ENCODE peak calls at places on chromosomes 12 and 14, in nine cellular contexts. I is T-cell; E is AG10803; Z is upper lobe of right lung; H is activated CD4-positive, alpha-beta T cell treated with anti-CD3 and anti-CD28 coated beads, Interleukin-2, amount 50 U/mL, for 1 hour; D is psoas muscle; F is neural crest cell; V is type B pancreatic cell; L is activated CD8-positive, alpha-beta T cell treated with anti-CD3 and anti-CD28 coated beads for 36 hours. N is an unnamed sample.

GRCh38 chr14:44662250-44662891 is 155.3 kb upstream of the FSCB start:
- DNase-seq in D (no peak), F (no peak), I (no peak), Z (no peak), H (no peak), L (no peak), V (no peak), E (no peak), N (no peak)

GRCh38 chr12:112938751-112939150 is 477 bp downstream of the OAS3 start:
- DNase-seq in L (no peak), I (no peak), E (no peak), V (no peak), H (no peak), F (no peak), D (no peak), Z (no peak), N (no peak)

GRCh38 chr14:22438742-22439141 is 150.3 kb downstream of the DAD1 start:
- DNase-seq in D (no peak), I (no peak), F (no peak), V (no peak), H (no peak), E (no peak), L (no peak), Z (no peak), N (peak)

GRCh38 chr14:74240794-74241610 is 1.8 kb downstream of the VSX2 start:
- DNase-seq in H (no peak), F (no peak), L (no peak), D (no peak), E (no peak), I (no peak), Z (no peak), V (no peak), N (no peak)

GRCh38 chr12:2198088-2198501 is 145.3 kb downstream of the CACNA1C start:
- DNase-seq in E (peak), V (no peak), I (no peak), H (no peak), F (no peak), D (no peak), Z (no peak), L (no peak), N (no peak)

GRCh38 chr14:77986808-77987207 is 183.4 kb upstream of the NRXN3 start:
- DNase-seq in F (no peak), I (no peak), L (no peak), D (no peak), H (no peak), Z (no peak), V (no peak), E (no peak), N (no peak)

GRCh38 chr12:88801227-88802225 is 221.3 kb upstream of the KITLG start:
- DNase-seq in H (no peak), L (no peak), D (no peak), F (no peak), V (no peak), Z (no peak), I (no peak), E (no peak), N (no peak)

GRCh38 chr12:68957273-68957672 is 24.3 kb upstream of the CPM start:
- DNase-seq in V (no peak), L (no peak), E (peak), F (no peak), D (no peak), H (no peak), Z (no peak), I (no peak), N (no peak)

GRCh38 chr12:67509987-67510386 is 138.6 kb upstream of the DYRK2 start:
- DNase-seq in Z (no peak), I (no peak), F (no peak), L (no peak), D (no peak), V (no peak), E (no peak), H (no peak), N (no peak)

GRCh38 chr12:3117144-3117581 is 40.0 kb downstream of the TSPAN9 start:
- DNase-seq in E (peak), V (no peak), H (no peak), Z (no peak), D (peak), F (no peak), I (no peak), L (no peak), N (no peak)

GRCh38 chr14:94009767-94010166 is 12.7 kb downstream of the CCDC197 start:
- DNase-seq in V (no peak), D (peak), F (no peak), Z (no peak), E (peak), H (no peak), I (no peak), L (peak), N (peak)

GRCh38 chr12:104903648-104904423 is 54.3 kb downstream of the SLC41A2 start:
- DNase-seq in H (no peak), V (no peak), F (no peak), E (peak), D (no peak), I (no peak), Z (no peak), L (no peak), N (no peak)

GRCh38 chr14:58812050-58812690 is 174.4 kb downstream of the DACT1 start:
- DNase-seq in F (no peak), Z (no peak), E (no peak), I (no peak), V (no peak), D (no peak), L (no peak), H (no peak), N (no peak)

GRCh38 chr12:132246997-132247717 is 82.2 kb downstream of the GALNT9 start:
- DNase-seq in I (no peak), D (no peak), H (no peak), Z (no peak), L (no peak), E (no peak), V (no peak), F (no peak), N (no peak)

GRCh38 chr14:103538291-103539055 is 9.5 kb downstream of the TRMT61A start:
- DNase-seq in E (no peak), F (no peak), V (no peak), Z (no peak), D (peak), I (no peak), H (no peak), L (no peak), N (no peak)

GRCh38 chr14:72663956-72664650 is 229.8 kb downstream of the DPF3 start:
- DNase-seq in Z (no peak), D (no peak), E (peak), F (no peak), I (no peak), H (no peak), V (no peak), L (no peak), N (no peak)

GRCh38 chr12:6326316-6326959 is 15.4 kb downstream of the TNFRSF1A start:
- DNase-seq in Z (no peak), V (no peak), H (no peak), D (peak), E (peak), F (no peak), I (no peak), L (peak), N (peak)

GRCh38 chr14:43706901-43707300 is 800.2 kb downstream of the FSCB start:
- DNase-seq in E (no peak), Z (no peak), V (no peak), I (no peak), D (no peak), H (no peak), F (no peak), L (no peak), N (no peak)

GRCh38 chr12:94172973-94173372 is 24.6 kb downstream of the PLXNC1 start:
- DNase-seq in D (no peak), Z (no peak), L (no peak), F (no peak), H (no peak), I (no peak), V (no peak), E (peak), N (peak)

GRCh38 chr14:102957222-102957621 is 34.8 kb downstream of the AMN start:
- DNase-seq in F (no peak), I (no peak), D (no peak), V (no peak), H (no peak), Z (no peak), E (no peak), L (no peak), N (no peak)

GRCh38 chr12:3168775-3169221 is 91.6 kb downstream of the TSPAN9 start:
- DNase-seq in H (no peak), F (no peak), Z (no peak), I (no peak), L (peak), D (peak), V (no peak), E (peak), N (no peak)

GRCh38 chr12:19248929-19249602 is 119.5 kb downstream of the PLEKHA5 start:
- DNase-seq in Z (no peak), E (peak), I (no peak), V (no peak), H (no peak), D (no peak), F (no peak), L (no peak), N (no peak)

GRCh38 chr14:34053666-34054065 is 102.8 kb upstream of the EGLN3 start:
- DNase-seq in Z (no peak), I (no peak), D (peak), H (no peak), V (peak), F (no peak), E (peak), L (no peak), N (no peak)

GRCh38 chr12:91037301-91037700 is 20.5 kb downstream of the KERA start:
- DNase-seq in V (no peak), E (peak), D (no peak), L (no peak), Z (no peak), I (no peak), H (no peak), F (no peak), N (no peak)

GRCh38 chr12:55931780-55932545 is 1.0 kb downstream of the DGKA start:
- DNase-seq in H (no peak), F (peak), Z (peak), I (no peak), V (no peak), L (peak), D (peak), E (peak), N (peak)

GRCh38 chr14:45526715-45527549 is 273.9 kb upstream of the MIS18BP1 start:
- DNase-seq in E (no peak), H (no peak), I (no peak), L (peak), D (peak), Z (peak), V (no peak), F (peak), N (peak)

GRCh38 chr12:106871477-106871876 is 84.2 kb upstream of the TMEM263 start:
- DNase-seq in H (no peak), E (peak), D (no peak), L (no peak), Z (no peak), I (no peak), V (no peak), F (no peak), N (no peak)

GRCh38 chr12:57549909-57550627 is at the start of gene KIF5A:
- DNase-seq in E (no peak), H (peak), V (no peak), Z (peak), L (peak), D (peak), I (peak), F (peak), N (no peak)

GRCh38 chr12:50220357-50221061 is 53.3 kb upstream of the CERS5 start:
- DNase-seq in H (no peak), V (no peak), I (no peak), Z (no peak), E (peak), L (peak), F (no peak), D (no peak), N (peak)

GRCh38 chr12:43847427-43847826 is 11.5 kb downstream of the TMEM117 start:
- DNase-seq in I (no peak), D (no peak), E (peak), H (no peak), L (no peak), V (no peak), F (no peak), Z (no peak), N (no peak)

GRCh38 chr12:43957732-43958131 is 121.9 kb downstream of the TMEM117 start:
- DNase-seq in E (peak), L (peak), I (no peak), Z (no peak), F (peak), H (no peak), D (no peak), V (no peak), N (peak)

GRCh38 chr12:116498471-116498870 is 60.7 kb upstream of the MAP1LC3B2 start:
- DNase-seq in F (no peak), D (no peak), V (no peak), E (peak), Z (no peak), H (no peak), L (no peak), I (no peak), N (no peak)

GRCh38 chr14:64654072-64654899 is 49.9 kb upstream of the PLEKHG3 start:
- DNase-seq in E (peak), H (no peak), Z (no peak), F (no peak), V (no peak), I (no peak), L (peak), D (no peak), N (no peak)